ENCODE peak calls at places on chromosomes 2 and 18, in six cellular contexts. T is HS-27A, Q is Peyer's patch, A is HTR-8/SVneo, P is GM13977, W is PC-3. M is an unnamed sample.

GRCh38 chr2:138087761-138088602 is 123.7 kb downstream of the HNMT start:
- DNase-seq in A (no peak), Q (peak), P (no peak), W (peak), T (no peak), M (no peak)

GRCh38 chr2:19356545-19357382 is 1.7 kb downstream of the OSR1 start:
- DNase-seq in Q (no peak), P (peak), A (no peak), W (no peak), T (no peak), M (peak)

GRCh38 chr2:165675551-165675968 is 118.5 kb downstream of the GALNT3 start:
- DNase-seq in W (no peak), T (no peak), P (no peak), A (no peak), Q (no peak), M (no peak)

GRCh38 chr2:223122706-223123265 is 70.8 kb downstream of the KCNE4 start:
- DNase-seq in A (no peak), W (no peak), Q (no peak), P (no peak), T (no peak), M (no peak)

GRCh38 chr2:238387376-238387775 is 39.4 kb upstream of the ASB1 start:
- DNase-seq in Q (no peak), W (no peak), A (no peak), T (no peak), P (no peak), M (no peak)

GRCh38 chr18:46053368-46054095 is 18.5 kb downstream of the PSTPIP2 start:
- DNase-seq in Q (no peak), T (no peak), A (no peak), P (no peak), W (no peak), M (no peak)

GRCh38 chr18:23188391-23188790 is 53.1 kb downstream of the CABLES1 start:
- DNase-seq in P (no peak), W (no peak), A (no peak), Q (no peak), T (no peak), M (no peak)

GRCh38 chr2:186862869-186863709 is 14.1 kb upstream of the ZSWIM2 start:
- DNase-seq in T (no peak), W (peak), A (peak), Q (no peak), P (peak), M (peak)